ENCODE peak calls at places on chromosomes 1 and 21, in eight cellular contexts. Z is NCI-H1694; Q is fibroblast of lung; P is nephron progenitor cell; U is left ventricle myocardium inferior; E is stimulated activated CD4-positive, alpha-beta T cell treated with anti-CD3 and anti-CD28 coated beads, Interleukin-1b, Interleukin-23, amount 100 ng/mL, for 24 hours; T is effector CD4-positive, alpha-beta T cell; S is NCI-H774. R is an unnamed sample.

GRCh38 chr1:117105003-117105402 is 16.5 kb downstream of the TRIM45 start:
- DNase-seq in Z (no peak), Q (peak; percentile 45), P (no peak), U (no peak), E (no peak), T (no peak), S (no peak), R (no peak)

GRCh38 chr1:111656093-111657017 is 36.8 kb downstream of the RAP1A start:
- DNase-seq in Z (no peak), Q (peak; percentile 80), P (peak; percentile 21), U (no peak), E (no peak), T (no peak), S (no peak), R (peak; percentile 16)

GRCh38 chr1:21255284-21255942 is 34.9 kb downstream of the ECE1 start:
- DNase-seq in Z (peak; percentile 93), Q (peak; percentile 85), P (peak; percentile 92), U (peak; percentile 90), E (peak; percentile 74), T (peak; percentile 83), S (peak; percentile 28), R (peak; percentile 84)

GRCh38 chr1:42266253-42267135 is 68.5 kb downstream of the FOXJ3 start:
- DNase-seq in Z (no peak), Q (no peak), P (no peak), U (no peak), E (no peak), T (no peak), S (no peak), R (no peak)

GRCh38 chr1:7553042-7553690 is 217.9 kb upstream of the VAMP3 start:
- DNase-seq in Z (no peak), Q (no peak), P (no peak), U (no peak), E (no peak), T (no peak), S (no peak), R (no peak)

GRCh38 chr1:56331892-56332567 is 247.3 kb downstream of the PLPP3 start:
- DNase-seq in Z (no peak), Q (peak; percentile 32), P (peak; percentile 20), U (no peak), E (no peak), T (no peak), S (no peak), R (no peak)

GRCh38 chr1:180842890-180843289 is 69.8 kb upstream of the KIAA1614 start:
- DNase-seq in Z (no peak), Q (peak; percentile 12), P (no peak), U (no peak), E (no peak), T (no peak), S (no peak), R (no peak)

GRCh38 chr1:154442006-154442740 is 37.0 kb downstream of the IL6R start:
- DNase-seq in Z (no peak), Q (no peak), P (peak; percentile 33), U (no peak), E (no peak), T (no peak), S (no peak), R (no peak)

GRCh38 chr1:63893976-63894375 is 120.2 kb downstream of the ROR1 start:
- DNase-seq in Z (no peak), Q (no peak), P (no peak), U (no peak), E (no peak), T (no peak), S (no peak), R (no peak)

GRCh38 chr1:19393051-19393450 is 80.9 kb downstream of the SLC66A1 start:
- DNase-seq in Z (no peak), Q (no peak), P (no peak), U (no peak), E (no peak), T (no peak), S (no peak), R (no peak)

GRCh38 chr1:210857724-210858123 is 276.2 kb downstream of the KCNH1 start:
- DNase-seq in Z (no peak), Q (no peak), P (no peak), U (no peak), E (no peak), T (no peak), S (no peak), R (no peak)

GRCh38 chr1:53341961-53342707 is 14.3 kb upstream of the LRP8 start:
- DNase-seq in Z (no peak), Q (no peak), P (no peak), U (no peak), E (no peak), T (no peak), S (no peak), R (no peak)

GRCh38 chr1:28112388-28113311 is 24.2 kb upstream of the EYA3 start:
- DNase-seq in Z (no peak), Q (peak; percentile 56), P (no peak), U (no peak), E (no peak), T (no peak), S (no peak), R (no peak)

GRCh38 chr1:248622491-248623106 is 12.3 kb downstream of the OR2T11 start:
- DNase-seq in Z (peak; percentile 36), Q (peak; percentile 0), P (no peak), U (no peak), E (no peak), T (no peak), S (peak; percentile 42), R (peak; percentile 13)

GRCh38 chr1:179742291-179742690 is 800 bp upstream of the FAM163A start:
- DNase-seq in Z (no peak), Q (no peak), P (no peak), U (no peak), E (no peak), T (no peak), S (no peak), R (no peak)

GRCh38 chr21:31136891-31137290 is 98.6 kb upstream of the KRTAP19-8 start:
- DNase-seq in Z (peak; percentile 98), Q (peak; percentile 86), P (no peak), U (no peak), E (no peak), T (no peak), S (no peak), R (peak; percentile 76)

GRCh38 chr1:247857069-247857985 is at the start of gene TRIM58:
- DNase-seq in Z (no peak), Q (no peak), P (peak; percentile 68), U (no peak), E (no peak), T (no peak), S (no peak), R (no peak)

GRCh38 chr1:89065077-89065868 is at the start of gene GBP1:
- DNase-seq in Z (no peak), Q (peak; percentile 96), P (no peak), U (no peak), E (no peak), T (no peak), S (no peak), R (no peak)

GRCh38 chr1:19877821-19878636 is 4.2 kb upstream of the OTUD3 start:
- DNase-seq in Z (no peak), Q (no peak), P (no peak), U (no peak), E (no peak), T (no peak), S (peak; percentile 4), R (no peak)

GRCh38 chr1:158674302-158674701 is 12.2 kb downstream of the SPTA1 start:
- DNase-seq in Z (no peak), Q (no peak), P (no peak), U (no peak), E (no peak), T (no peak), S (no peak), R (no peak)

GRCh38 chr1:24871306-24871901 is 58.7 kb downstream of the RUNX3 start:
- DNase-seq in Z (no peak), Q (no peak), P (no peak), U (no peak), E (no peak), T (no peak), S (no peak), R (no peak)

GRCh38 chr1:228141082-228141870 is 1.2 kb downstream of the GUK1 start:
- DNase-seq in Z (no peak), Q (no peak), P (no peak), U (peak; percentile 78), E (no peak), T (no peak), S (no peak), R (no peak)

GRCh38 chr1:89908993-89909436 is 85.9 kb upstream of the ZNF326 start:
- DNase-seq in Z (no peak), Q (peak; percentile 56), P (no peak), U (no peak), E (no peak), T (no peak), S (no peak), R (no peak)

GRCh38 chr21:46056450-46056903 is 41.4 kb upstream of the COL6A2 start:
- DNase-seq in Z (no peak), Q (peak; percentile 98), P (no peak), U (peak; percentile 87), E (no peak), T (no peak), S (no peak), R (no peak)

GRCh38 chr1:176206006-176206960 is 803 bp downstream of the COP1 start:
- DNase-seq in Z (peak; percentile 28), Q (peak; percentile 28), P (peak; percentile 70), U (no peak), E (peak; percentile 7), T (peak; percentile 29), S (peak; percentile 15), R (peak; percentile 18)

GRCh38 chr1:248812736-248813425 is 12.8 kb downstream of the SH3BP5L start:
- DNase-seq in Z (no peak), Q (no peak), P (no peak), U (no peak), E (no peak), T (no peak), S (no peak), R (no peak)

GRCh38 chr1:17427696-17428660 is 11.5 kb downstream of the RCC2 start:
- DNase-seq in Z (no peak), Q (no peak), P (no peak), U (no peak), E (no peak), T (no peak), S (no peak), R (no peak)

GRCh38 chr1:108817016-108817415 is 39.9 kb downstream of the AKNAD1 start:
- DNase-seq in Z (no peak), Q (peak; percentile 78), P (no peak), U (no peak), E (no peak), T (no peak), S (peak; percentile 32), R (no peak)

GRCh38 chr1:175864183-175864582 is 120.8 kb upstream of the TNR start:
- DNase-seq in Z (no peak), Q (no peak), P (no peak), U (no peak), E (no peak), T (no peak), S (no peak), R (no peak)

GRCh38 chr1:26627959-26628358 is 67.9 kb upstream of the ARID1A start:
- DNase-seq in Z (no peak), Q (no peak), P (no peak), U (no peak), E (no peak), T (no peak), S (no peak), R (no peak)

GRCh38 chr1:30612666-30613065 is 110.7 kb downstream of the MATN1 start:
- DNase-seq in Z (peak; percentile 9), Q (no peak), P (no peak), U (no peak), E (no peak), T (no peak), S (no peak), R (no peak)

R was measured in cerebellum.